ENCODE peak calls at places on chromosomes 4 and X, in six cellular contexts. E, J, I, Z, F and R are unnamed samples.
A peak's percentile ranks its signal among the peaks of the same experiment; 100 is the strongest.

GRCh38 chr4:173367946-173368345 is 2.8 kb upstream of the SAP30 start:
- DNase-seq in J (no peak), F (no peak), E (no peak), Z (no peak), I (no peak), R (no peak)

GRCh38 chr4:123120473-123120872 is 198.1 kb upstream of the NUDT6 start:
- DNase-seq in I (no peak), F (no peak), E (no peak), J (no peak), Z (no peak), R (no peak)

GRCh38 chr4:3667258-3667657 is 98.9 kb upstream of the ADRA2C start:
- DNase-seq in Z (no peak), I (no peak), J (no peak), E (no peak), F (no peak), R (no peak)

GRCh38 chr4:7645956-7646355 is 211.2 kb upstream of the PSAPL1 start:
- DNase-seq in F (no peak), J (no peak), E (no peak), Z (no peak), I (no peak), R (no peak)

GRCh38 chr4:184745747-184746531 is 12.0 kb upstream of the CENPU start:
- DNase-seq in Z (peak; percentile 78), I (peak; percentile 68), J (peak; percentile 84), E (peak; percentile 66), F (peak; percentile 89), R (peak; percentile 80)

GRCh38 chr4:74499986-74500781 is 55.2 kb downstream of the AREG start:
- DNase-seq in Z (no peak), E (no peak), I (no peak), J (no peak), F (no peak), R (no peak)

GRCh38 chr4:65566473-65566872 is 103.8 kb downstream of the EPHA5 start:
- DNase-seq in Z (no peak), E (no peak), J (no peak), I (no peak), F (no peak), R (no peak)

GRCh38 chr4:75344915-75345314 is 169.3 kb downstream of the RCHY1 start:
- DNase-seq in I (no peak), F (no peak), Z (no peak), E (no peak), J (no peak), R (no peak)

GRCh38 chr4:136742330-136742729 is 790.0 kb downstream of the PCDH18 start:
- DNase-seq in Z (no peak), J (no peak), I (no peak), F (no peak), E (no peak), R (no peak)

GRCh38 chr4:106344324-106344970 is 24.1 kb downstream of the GIMD1 start:
- DNase-seq in E (no peak), F (no peak), I (no peak), Z (no peak), J (no peak), R (no peak)

GRCh38 chrX:136387951-136388502 is 87.3 kb downstream of the ADGRG4 start:
- DNase-seq in Z (no peak), F (no peak), I (no peak), E (peak; percentile 60), J (no peak), R (no peak)

GRCh38 chrX:149908308-149908707 is 21.1 kb upstream of the HSFX4 start:
- DNase-seq in Z (no peak), E (no peak), I (no peak), F (no peak), J (no peak), R (no peak)

GRCh38 chr4:81445196-81445595 is 26.5 kb downstream of the RASGEF1B start:
- DNase-seq in I (no peak), E (no peak), Z (no peak), F (no peak), J (no peak), R (no peak)

GRCh38 chr4:114349543-114350175 is 248.9 kb upstream of the UGT8 start:
- DNase-seq in J (no peak), E (no peak), I (no peak), Z (no peak), F (no peak), R (no peak)

GRCh38 chr4:165493359-165493758 is 114.6 kb downstream of the CPE start:
- DNase-seq in F (peak; percentile 85), Z (peak; percentile 70), J (peak; percentile 36), I (peak; percentile 62), E (peak; percentile 34), R (peak; percentile 84)

GRCh38 chr4:126799971-126800722 is 832.6 kb upstream of the INTU start:
- DNase-seq in Z (no peak), F (no peak), I (no peak), J (no peak), E (no peak), R (no peak)

GRCh38 chrX:40081679-40082068 is 16.1 kb downstream of the BCOR start:
- DNase-seq in Z (no peak), E (no peak), F (no peak), J (no peak), I (no peak), R (no peak)

GRCh38 chr4:143406523-143406922 is 69.8 kb downstream of the GAB1 start:
- DNase-seq in Z (peak; percentile 45), J (no peak), F (peak; percentile 89), E (peak; percentile 16), I (peak; percentile 55), R (peak; percentile 76)

GRCh38 chr4:158597879-158598596 is 73.6 kb downstream of the C4orf46 start:
- DNase-seq in E (no peak), I (no peak), F (no peak), Z (no peak), J (no peak), R (no peak)

GRCh38 chr4:40231464-40231863 is 34.6 kb downstream of the RHOH start:
- DNase-seq in F (no peak), I (no peak), E (no peak), Z (no peak), J (no peak), R (no peak)

GRCh38 chrX:40152706-40153334 is 55.1 kb upstream of the BCOR start:
- DNase-seq in I (peak; percentile 58), Z (peak; percentile 52), J (peak; percentile 76), F (peak; percentile 77), E (no peak), R (no peak)

GRCh38 chrX:51743179-51743957 is at the start of gene GSPT2:
- DNase-seq in Z (peak; percentile 75), F (peak; percentile 86), E (peak; percentile 65), J (peak; percentile 74), I (peak; percentile 71), R (peak; percentile 63)

GRCh38 chrX:31293409-31293808 is 221.6 kb upstream of the FTHL17 start:
- DNase-seq in F (no peak), J (no peak), E (no peak), I (no peak), Z (no peak), R (no peak)

DNA sequence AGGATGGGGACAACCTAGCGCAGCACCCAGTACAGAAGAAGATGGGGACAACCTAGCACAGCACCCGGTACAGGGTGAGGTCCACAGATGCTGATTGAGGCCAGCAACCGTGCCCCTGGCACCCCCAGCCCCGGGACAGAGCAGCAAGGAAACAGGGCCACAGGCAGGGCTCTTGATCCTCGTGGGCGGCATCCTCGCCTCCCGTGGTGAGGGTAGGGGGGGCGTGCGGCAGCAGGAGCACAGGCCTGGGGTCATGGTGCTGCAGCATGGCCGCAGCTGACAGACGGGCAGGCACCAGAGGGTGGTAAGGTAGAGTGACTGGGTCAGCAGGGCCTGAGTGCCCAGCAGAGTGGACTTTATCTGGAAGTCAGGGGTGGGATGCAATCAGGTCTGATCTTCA is 89.5 kb downstream of the HMX1 start:
- DNase-seq in Z (no peak), I (no peak), J (no peak), F (no peak), E (no peak), R (no peak)
- H3K9me3 ChIP-seq in Z (no peaks in the 10 kb centered on the region), I (no peaks in the 10 kb centered on the region), J (no peaks in the 10 kb centered on the region), F (no peaks in the 10 kb centered on the region), E (no peaks in the 10 kb centered on the region), R (no peaks in the 10 kb centered on the region)

GRCh38 chrX:87572911-87573310 is 55.3 kb downstream of the KLHL4 start:
- DNase-seq in F (no peak), E (no peak), I (no peak), J (no peak), Z (no peak), R (no peak)
- TF ChIP-seq EP300 in F (no peak), E (no peak), I (no peak), J (no peak), Z (no peak), R (no peak)

GRCh38 chrX:8726031-8726652 is 5.8 kb downstream of the ANOS1 start:
- DNase-seq in I (no peak), J (no peak), Z (no peak), E (no peak), F (no peak), R (no peak)

GRCh38 chrX:8728932-8729331 is 3.0 kb downstream of the ANOS1 start:
- DNase-seq in Z (no peak), J (no peak), E (no peak), F (no peak), I (peak; percentile 54), R (no peak)

GRCh38 chrX:8730812-8731578 is 942 bp downstream of the ANOS1 start:
- DNase-seq in I (no peak), J (peak; percentile 15), F (no peak), Z (no peak), E (no peak), R (no peak)

GRCh38 chrX:8731579-8732395 is at the start of gene ANOS1:
- DNase-seq in E (no peak), F (peak; percentile 64), J (peak; percentile 58), Z (no peak), I (peak; percentile 79), R (no peak)
- H3K4me3 ChIP-seq in E (peak within 1 kb of the TSS; percentile 16), F (peak within 1 kb of the TSS; percentile 47), J (no peak within 1 kb of the TSS), Z (peak within 1 kb of the TSS; percentile 26), I (peak within 1 kb of the TSS; percentile 53), R (peak within 1 kb of the TSS; percentile 55)

DNA sequence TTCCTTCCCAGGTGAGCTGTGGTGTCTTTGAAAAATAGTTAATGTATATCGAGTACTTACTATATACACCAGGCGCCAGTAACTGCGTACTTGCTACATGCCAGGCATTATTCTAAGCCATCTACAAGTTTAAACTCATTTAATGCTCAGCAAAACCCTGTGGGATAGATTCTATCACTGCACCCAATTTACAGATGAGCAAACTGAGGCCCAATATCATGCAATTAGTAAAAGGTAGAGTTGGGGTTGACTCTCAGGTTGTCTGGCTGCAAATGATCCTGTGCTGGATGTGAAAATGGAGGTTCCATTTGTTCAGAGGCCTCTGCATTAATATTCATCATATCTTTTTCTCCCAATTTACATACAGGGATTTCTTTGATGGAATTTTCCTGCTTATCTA is 17.6 kb downstream of the NKX3-2 start:
- DNase-seq in Z (no peak), J (no peak), E (no peak), I (no peak), F (no peak), R (no peak)
- H3K9me3 ChIP-seq in Z (no peaks in the 10 kb centered on the region), J (no peaks in the 10 kb centered on the region), E (no peaks in the 10 kb centered on the region), I (peaks cover 18% of the 10 kb centered on the region), F (peaks cover 10% of the 10 kb centered on the region), R (no peaks in the 10 kb centered on the region)